ENCODE peak calls at places on chromosome 21, in five cellular contexts. O is IMR-90, D is lower leg skin, X is body of pancreas, U is testis. M is an unnamed sample.

GRCh38 chr21:24275613-24276012 is 1331.7 kb downstream of the MRPL39 start:
- DNase-seq in O (no peak), D (no peak), X (no peak), U (no peak), M (no peak)

GRCh38 chr21:16241500-16241963 is 511.8 kb downstream of the USP25 start:
- DNase-seq in O (no peak), D (no peak), X (no peak), U (no peak), M (peak; percentile 4)

GRCh38 chr21:44612669-44613229 is 870 bp downstream of the KRTAP10-8 start:
- DNase-seq in O (no peak), D (no peak), X (no peak), U (no peak), M (no peak)

GRCh38 chr21:37653201-37653600 is 263.1 kb downstream of the KCNJ6 start:
- DNase-seq in O (no peak), D (no peak), X (no peak), U (no peak), M (no peak)

GRCh38 chr21:41428847-41429246 is 2.8 kb downstream of the MX1 start:
- DNase-seq in O (no peak), D (peak; percentile 72), X (no peak), U (peak; percentile 2), M (no peak)

GRCh38 chr21:33748903-33749302 is 106.6 kb downstream of the ITSN1 start:
- DNase-seq in O (no peak), D (no peak), X (no peak), U (no peak), M (no peak)

GRCh38 chr21:16908087-16908486 is 604.8 kb upstream of the CXADR start:
- DNase-seq in O (no peak), D (no peak), X (peak; percentile 14), U (no peak), M (no peak)

GRCh38 chr21:37276377-37276776 is 9.2 kb upstream of the VPS26C start:
- DNase-seq in O (no peak), D (no peak), X (no peak), U (no peak), M (no peak)

GRCh38 chr21:33769057-33769456 is 126.8 kb downstream of the ITSN1 start:
- DNase-seq in O (no peak), D (no peak), X (no peak), U (no peak), M (no peak)

GRCh38 chr21:14070049-14070893 is 140.5 kb downstream of the LIPI start:
- DNase-seq in O (no peak), D (peak; percentile 69), X (no peak), U (no peak), M (no peak)

GRCh38 chr21:45004481-45005263 is 64.8 kb downstream of the SLX9 start:
- DNase-seq in O (peak; percentile 32), D (no peak), X (peak; percentile 3), U (no peak), M (no peak)

GRCh38 chr21:43854773-43855633 is 10.0 kb upstream of the AGPAT3 start:
- DNase-seq in O (no peak), D (no peak), X (no peak), U (peak; percentile 38), M (peak; percentile 96)

GRCh38 chr21:21971384-21971783 is 973.2 kb downstream of the NCAM2 start:
- DNase-seq in O (no peak), D (no peak), X (no peak), U (peak; percentile 51), M (no peak)

GRCh38 chr21:38498057-38498833 is at the start of gene ERG:
- DNase-seq in O (no peak), D (no peak), X (no peak), U (no peak), M (no peak)

GRCh38 chr21:16422702-16423101 is 692.9 kb downstream of the USP25 start:
- DNase-seq in O (no peak), D (no peak), X (no peak), U (peak; percentile 35), M (no peak)

GRCh38 chr21:14989359-14989758 is 75.4 kb downstream of the NRIP1 start:
- DNase-seq in O (peak; percentile 77), D (no peak), X (no peak), U (no peak), M (no peak)

GRCh38 chr21:42456457-42456856 is 39.6 kb downstream of the RSPH1 start:
- DNase-seq in O (no peak), D (no peak), X (no peak), U (no peak), M (no peak)

GRCh38 chr21:42651515-42652401 is 1.7 kb upstream of the PDE9A start:
- DNase-seq in O (no peak), D (no peak), X (no peak), U (no peak), M (no peak)

GRCh38 chr21:42632336-42632751 is 21.1 kb upstream of the PDE9A start:
- DNase-seq in O (no peak), D (peak; percentile 81), X (no peak), U (no peak), M (no peak)

GRCh38 chr21:37370152-37371040 is 3.8 kb downstream of the DYRK1A start:
- DNase-seq in O (peak; percentile 85), D (no peak), X (no peak), U (no peak), M (peak; percentile 49)

GRCh38 chr21:37407719-37408455 is 41.3 kb downstream of the DYRK1A start:
- DNase-seq in O (peak; percentile 63), D (no peak), X (no peak), U (no peak), M (no peak)

GRCh38 chr21:14616303-14617039 is 70.4 kb upstream of the SAMSN1 start:
- DNase-seq in O (no peak), D (no peak), X (no peak), U (no peak), M (no peak)

GRCh38 chr21:38679531-38679930 is 126.2 kb upstream of the ETS2 start:
- DNase-seq in O (peak; percentile 62), D (no peak), X (no peak), U (no peak), M (no peak)

GRCh38 chr21:44473915-44474555 is 18.7 kb downstream of the LRRC3 start:
- DNase-seq in O (no peak), D (no peak), X (no peak), U (no peak), M (no peak)

GRCh38 chr21:37767984-37768383 is 148.3 kb downstream of the KCNJ6 start:
- DNase-seq in O (peak; percentile 61), D (no peak), X (no peak), U (no peak), M (no peak)

GRCh38 chr21:16644690-16645089 is 868.2 kb upstream of the CXADR start:
- DNase-seq in O (peak; percentile 20), D (no peak), X (no peak), U (no peak), M (no peak)

GRCh38 chr21:14833221-14833620 is 231.6 kb downstream of the NRIP1 start:
- DNase-seq in O (no peak), D (no peak), X (no peak), U (no peak), M (no peak)

GRCh38 chr21:42395910-42396625 is at the start of gene TMPRSS3:
- DNase-seq in O (no peak), D (no peak), X (peak; percentile 64), U (no peak), M (no peak)

GRCh38 chr21:41761211-41762181 is 5.4 kb downstream of the RIPK4 start:
- DNase-seq in O (no peak), D (peak; percentile 92), X (peak; percentile 85), U (no peak), M (no peak)

GRCh38 chr21:44991538-44992483 is 52.0 kb downstream of the SLX9 start:
- DNase-seq in O (peak; percentile 87), D (no peak), X (no peak), U (no peak), M (no peak)

GRCh38 chr21:41900401-41900800 is 21.3 kb upstream of the PRDM15 start:
- DNase-seq in O (no peak), D (no peak), X (peak; percentile 49), U (no peak), M (no peak)

GRCh38 chr21:25640671-25641292 is 1.7 kb downstream of the JAM2 start:
- DNase-seq in O (no peak), D (no peak), X (no peak), U (no peak), M (no peak)

GRCh38 chr21:44918581-44919033 is 2.1 kb downstream of the ITGB2 start:
- DNase-seq in O (no peak), D (no peak), X (no peak), U (no peak), M (no peak)

GRCh38 chr21:44293551-44294231 is 6.2 kb upstream of the PFKL start:
- DNase-seq in O (no peak), D (no peak), X (no peak), U (no peak), M (no peak)

GRCh38 chr21:31530918-31531705 is 128.4 kb upstream of the SOD1 start:
- DNase-seq in O (no peak), D (no peak), X (peak; percentile 68), U (peak; percentile 50), M (no peak)

GRCh38 chr21:42678118-42678430 is 24.7 kb downstream of the PDE9A start:
- DNase-seq in O (no peak), D (no peak), X (no peak), U (no peak), M (no peak)

DNA sequence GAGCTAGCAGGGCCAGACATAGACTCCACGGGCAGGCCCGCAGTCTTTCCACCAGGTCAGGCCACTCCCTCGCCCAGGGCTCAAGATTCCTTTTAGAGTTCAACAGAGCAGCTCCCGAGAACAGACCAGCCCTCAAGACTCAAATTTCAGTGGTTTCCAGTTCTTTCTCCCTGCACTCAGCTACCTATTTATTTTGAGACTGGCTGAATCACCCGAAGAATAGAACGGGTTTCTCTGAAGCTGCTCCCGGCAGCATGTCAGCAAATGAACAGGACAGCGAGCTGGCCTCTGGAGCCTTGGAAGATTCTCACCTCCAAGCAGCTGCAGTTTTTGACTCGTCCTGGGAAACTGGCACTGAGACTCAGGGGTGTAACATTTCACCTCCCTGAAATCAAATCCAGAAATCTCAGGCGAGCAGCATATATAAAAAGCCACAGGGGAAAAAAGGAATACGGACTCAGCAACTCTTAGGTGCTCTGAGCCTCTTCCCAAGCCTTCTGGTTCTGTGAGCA is 177.9 kb downstream of the CLIC6 start:
- DNase-seq in O (peak; percentile 89), D (peak; percentile 80), X (no peak), U (no peak), M (no peak)
- TF ChIP-seq POLR2A in O (no peak), D (no peak), X (no peak), U (no peak), M (no peak)

DNA sequence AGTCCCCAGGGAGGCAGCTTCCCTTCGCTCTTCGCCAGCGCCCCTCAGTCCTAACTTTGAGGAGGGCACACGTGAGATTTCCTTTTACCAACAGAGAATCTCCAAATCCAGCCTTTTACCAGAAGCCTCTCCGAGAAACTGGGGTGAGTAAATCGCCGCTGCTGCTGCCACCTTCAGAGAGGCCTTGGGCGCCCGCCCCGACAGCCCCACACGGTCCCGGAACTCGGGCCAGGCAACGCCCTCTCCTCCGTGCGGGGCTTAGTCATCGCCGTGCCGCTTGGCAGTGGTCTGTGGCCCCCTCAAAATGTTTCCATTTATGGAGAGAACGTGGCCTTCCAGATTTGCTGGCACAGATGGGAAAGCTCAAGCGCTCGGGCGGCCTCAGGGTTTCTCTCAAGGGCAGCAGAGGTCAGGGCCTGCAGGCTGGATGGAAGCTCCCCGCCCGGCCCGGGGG is 41.4 kb upstream of the COL6A2 start:
- DNase-seq in O (peak; percentile 94), D (peak; percentile 94), X (peak; percentile 40), U (peak; percentile 74), M (no peak)
- TF ChIP-seq POLR2A in O (peak; percentile 77), D (no peak), X (no peak), U (no peak), M (no peak)

GRCh38 chr21:32727728-32728454 is at the start of gene SYNJ1:
- DNase-seq in O (peak; percentile 91), D (peak; percentile 99), X (peak; percentile 96), U (peak; percentile 95), M (peak; percentile 95)
- TF ChIP-seq POLR2A in O (peak; percentile 82), D (no peak), X (peak; percentile 93), U (peak; percentile 58), M (peak; percentile 82)

GRCh38 chr21:46228345-46229051 is at the start of gene LSS:
- DNase-seq in O (peak; percentile 97), D (peak; percentile 99), X (peak; percentile 99), U (peak; percentile 97), M (peak; percentile 94)
- TF ChIP-seq POLR2A in O (peak; percentile 68), D (no peak), X (peak; percentile 65), U (no peak), M (peak; percentile 28)

M was measured in erythroblast.